ENCODE peak calls at places on chromosomes 13 and 19, in eight cellular contexts. L, J, S, T, U, Y, M and H are unnamed samples.

GRCh38 chr13:90868321-90868920 is 479.1 kb upstream of the MIR17HG start:
- DNase-seq in L (no peak), J (no peak), S (peak), T (no peak), U (no peak), Y (peak), M (no peak), H (no peak)

GRCh38 chr19:48480151-48480475 is 10.9 kb downstream of the CYTH2 start:
- DNase-seq in L (peak), J (peak), S (peak), T (no peak), U (no peak), Y (peak), M (no peak), H (no peak)

GRCh38 chr13:95643814-95644598 is 500 bp downstream of the DZIP1 start:
- DNase-seq in L (no peak), J (no peak), S (peak), T (no peak), U (no peak), Y (no peak), M (no peak), H (no peak)

GRCh38 chr13:112145221-112146072 is 78.5 kb downstream of the SOX1 start:
- DNase-seq in L (no peak), J (peak), S (no peak), T (no peak), U (no peak), Y (no peak), M (no peak), H (no peak)

GRCh38 chr13:49829715-49830114 is 37.2 kb upstream of the KPNA3 start:
- DNase-seq in L (no peak), J (no peak), S (no peak), T (no peak), U (no peak), Y (no peak), M (no peak), H (no peak)

GRCh38 chr19:32666084-32666483 is 8.9 kb downstream of the ANKRD27 start:
- DNase-seq in L (no peak), J (no peak), S (no peak), T (no peak), U (no peak), Y (no peak), M (no peak), H (no peak)

GRCh38 chr13:88074794-88075509 is 403.8 kb downstream of the SLITRK5 start:
- DNase-seq in L (no peak), J (no peak), S (peak), T (no peak), U (no peak), Y (no peak), M (no peak), H (no peak)

GRCh38 chr13:45833663-45834062 is 17.9 kb downstream of the SIAH3 start:
- DNase-seq in L (no peak), J (no peak), S (peak), T (peak), U (no peak), Y (peak), M (no peak), H (peak)

GRCh38 chr13:75226755-75227435 is 255.1 kb downstream of the TBC1D4 start:
- DNase-seq in L (no peak), J (no peak), S (peak), T (no peak), U (peak), Y (no peak), M (no peak), H (no peak)

GRCh38 chr19:37914908-37915307 is 7.9 kb downstream of the SIPA1L3 start:
- DNase-seq in L (no peak), J (no peak), S (no peak), T (no peak), U (no peak), Y (no peak), M (no peak), H (no peak)

GRCh38 chr19:43330726-43331434 is 22.6 kb upstream of the CD177 start:
- DNase-seq in L (no peak), J (no peak), S (no peak), T (no peak), U (no peak), Y (no peak), M (no peak), H (no peak)

GRCh38 chr19:39246951-39247669 is 1.5 kb downstream of the IFNL4 start:
- DNase-seq in L (peak), J (no peak), S (peak), T (no peak), U (no peak), Y (peak), M (no peak), H (no peak)

GRCh38 chr13:67803118-67803517 is 573.0 kb upstream of the PCDH9 start:
- DNase-seq in L (no peak), J (no peak), S (no peak), T (no peak), U (no peak), Y (no peak), M (no peak), H (no peak)

GRCh38 chr13:96994030-96994848 is at the start of gene OXGR1:
- DNase-seq in L (peak), J (no peak), S (no peak), T (no peak), U (no peak), Y (no peak), M (no peak), H (no peak)

GRCh38 chr19:50551034-50551712 is 17.1 kb downstream of the LRRC4B start:
- DNase-seq in L (no peak), J (no peak), S (no peak), T (no peak), U (no peak), Y (no peak), M (no peak), H (no peak)

GRCh38 chr19:10364644-10365043 is 15.7 kb downstream of the TYK2 start:
- DNase-seq in L (no peak), J (no peak), S (no peak), T (no peak), U (no peak), Y (no peak), M (no peak), H (no peak)

GRCh38 chr13:20190481-20191310 is 2.0 kb downstream of the GJB2 start:
- DNase-seq in L (no peak), J (no peak), S (peak), T (no peak), U (peak), Y (no peak), M (no peak), H (peak)

GRCh38 chr19:19816679-19817078 is 4.9 kb downstream of the ZNF506 start:
- DNase-seq in L (no peak), J (peak), S (no peak), T (no peak), U (no peak), Y (no peak), M (no peak), H (no peak)

GRCh38 chr13:59750860-59751259 is 412.9 kb downstream of the DIAPH3 start:
- DNase-seq in L (no peak), J (no peak), S (peak), T (no peak), U (peak), Y (no peak), M (no peak), H (no peak)

GRCh38 chr13:74210693-74211393 is 76.6 kb upstream of the KLF12 start:
- DNase-seq in L (no peak), J (peak), S (peak), T (no peak), U (peak), Y (peak), M (peak), H (peak)

GRCh38 chr13:19587635-19588300 is 26.4 kb upstream of the TPTE2 start:
- DNase-seq in L (no peak), J (no peak), S (peak), T (no peak), U (no peak), Y (peak), M (no peak), H (no peak)

GRCh38 chr19:16441661-16442071 is 30.1 kb downstream of the EPS15L1 start:
- DNase-seq in L (no peak), J (no peak), S (peak), T (no peak), U (no peak), Y (peak), M (no peak), H (no peak)

GRCh38 chr13:51697855-51698254 is 106.1 kb downstream of the DHRS12 start:
- DNase-seq in L (no peak), J (no peak), S (peak), T (no peak), U (no peak), Y (no peak), M (no peak), H (no peak)

GRCh38 chr19:55344444-55344843 is 4.8 kb downstream of the KMT5C start:
- DNase-seq in L (no peak), J (no peak), S (no peak), T (peak), U (no peak), Y (no peak), M (no peak), H (no peak)

GRCh38 chr19:14315433-14315832 is 65.8 kb upstream of the ADGRE5 start:
- DNase-seq in L (no peak), J (no peak), S (peak), T (no peak), U (no peak), Y (no peak), M (no peak), H (no peak)
- TF ChIP-seq CTCF in L (no peak), J (no peak), S (peak), T (no peak), U (no peak), Y (no peak), M (no peak), H (no peak)

GRCh38 chr19:35211545-35212230 is 16.9 kb downstream of the FAM187B start:
- DNase-seq in L (peak), J (peak), S (no peak), T (peak), U (no peak), Y (peak), M (no peak), H (peak)
- TF ChIP-seq CTCF in L (no peak), J (no peak), S (no peak), T (no peak), U (no peak), Y (no peak), M (no peak), H (no peak)

GRCh38 chr19:4063369-4064072 is 3.2 kb downstream of the ZBTB7A start:
- DNase-seq in L (peak), J (no peak), S (no peak), T (no peak), U (no peak), Y (peak), M (no peak), H (no peak)
- TF ChIP-seq CTCF in L (peak), J (no peak), S (peak), T (no peak), U (peak), Y (no peak), M (no peak), H (no peak)

DNA sequence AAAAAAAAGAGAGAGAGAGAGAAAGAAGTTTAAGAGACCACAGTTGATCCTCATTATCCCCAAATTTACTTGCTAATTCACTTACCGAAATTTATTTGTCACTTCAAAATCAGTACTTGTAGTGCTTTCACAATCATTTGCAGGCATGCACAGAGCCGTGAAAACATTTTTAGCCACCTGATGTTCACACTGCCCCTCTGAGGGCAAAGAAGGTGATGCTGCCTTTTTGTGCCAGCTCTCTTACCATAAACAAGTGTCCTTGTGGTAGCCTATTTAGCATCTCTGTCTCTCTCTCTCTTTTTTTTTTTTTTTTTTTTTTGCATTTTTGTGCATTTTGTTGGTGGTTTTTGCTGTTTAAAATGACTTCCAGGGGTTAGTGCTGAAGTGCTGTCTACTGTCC is 24.0 kb upstream of the CASP14 start:
- DNase-seq in L (no peak), J (no peak), S (peak), T (peak), U (no peak), Y (peak), M (no peak), H (no peak)
- TF ChIP-seq CTCF in L (no peak), J (no peak), S (no peak), T (no peak), U (no peak), Y (no peak), M (no peak), H (no peak)

DNA sequence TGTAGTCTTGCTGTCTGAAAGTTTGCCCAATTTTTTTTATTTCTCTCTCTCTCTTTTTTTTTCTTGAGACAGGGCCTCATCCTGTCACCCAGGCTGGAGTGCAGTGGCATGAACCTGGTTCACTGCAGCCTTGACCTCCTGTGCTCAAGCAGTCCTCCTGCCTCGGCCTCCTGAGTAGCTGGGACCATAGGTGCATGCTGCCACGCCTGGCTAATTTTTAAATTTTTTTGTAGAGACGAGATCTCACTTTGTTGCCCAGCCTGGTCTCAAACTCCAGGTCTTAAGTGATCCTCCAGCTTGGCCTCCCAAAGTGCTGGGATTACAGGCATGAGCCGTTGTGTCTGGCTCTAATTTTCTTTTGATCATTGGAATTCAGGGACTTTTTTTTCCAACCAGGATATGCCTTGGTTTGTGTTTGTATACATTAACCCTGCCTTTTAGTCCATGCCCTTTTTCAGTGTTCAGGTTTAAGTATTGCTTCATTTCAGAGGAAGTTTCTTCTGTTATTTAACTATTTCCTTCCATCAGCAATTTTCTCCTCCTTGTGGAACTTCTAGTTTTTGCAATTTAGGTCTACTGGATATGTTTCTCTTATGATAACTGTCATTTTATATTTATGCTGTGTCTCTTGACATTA is 201.4 kb downstream of the PCCA start:
- DNase-seq in L (no peak), J (no peak), S (peak), T (no peak), U (peak), Y (no peak), M (no peak), H (no peak)
- TF ChIP-seq CTCF in L (no peak), J (no peak), S (no peak), T (no peak), U (peak), Y (no peak), M (no peak), H (no peak)